ENCODE peak calls at places on chromosomes 1 and 21, in four cellular contexts. G, P, Y and O are unnamed samples.

GRCh38 chr21:16082038-16082816 is 352.4 kb downstream of the USP25 start:
- DNase-seq in Y (no peak), G (no peak), P (no peak), O (no peak)

GRCh38 chr1:203180611-203181330 is 5.1 kb upstream of the MYBPH start:
- DNase-seq in Y (no peak), G (no peak), P (no peak), O (no peak)

GRCh38 chr21:14797543-14797942 is 251.4 kb upstream of the SAMSN1 start:
- DNase-seq in G (no peak), P (no peak), Y (no peak), O (no peak)

GRCh38 chr1:115426271-115426771 is 88.3 kb upstream of the NGF start:
- DNase-seq in P (peak), G (no peak), Y (no peak), O (no peak)

GRCh38 chr1:157269656-157270375 is 131.6 kb upstream of the ETV3 start:
- DNase-seq in Y (no peak), G (no peak), P (no peak), O (no peak)

GRCh38 chr1:46466477-46467182 is 23.0 kb upstream of the DMBX1 start:
- DNase-seq in P (no peak), G (no peak), Y (peak), O (peak)

GRCh38 chr1:53362851-53363642 is 35.2 kb upstream of the LRP8 start:
- DNase-seq in G (no peak), P (no peak), Y (peak), O (no peak)

GRCh38 chr1:31482478-31483011 is 69.5 kb downstream of the SERINC2 start:
- DNase-seq in G (no peak), P (no peak), Y (no peak), O (no peak)

GRCh38 chr1:44723496-44724407 is 7.2 kb downstream of the RNU5D-1 start:
- DNase-seq in G (peak), P (no peak), Y (peak), O (peak)

GRCh38 chr1:197224160-197224559 is 43.9 kb upstream of the CRB1 start:
- DNase-seq in P (no peak), Y (no peak), G (no peak), O (no peak)

GRCh38 chr1:180188103-180188506 is 33.4 kb downstream of the QSOX1 start:
- DNase-seq in Y (peak), P (peak), G (no peak), O (peak)

GRCh38 chr21:41675574-41675973 is 91.3 kb downstream of the RIPK4 start:
- DNase-seq in P (no peak), Y (no peak), G (no peak), O (no peak)

GRCh38 chr1:232662910-232663309 is 33.0 kb upstream of the SIPA1L2 start:
- DNase-seq in Y (no peak), P (no peak), G (no peak), O (no peak)

GRCh38 chr21:45335761-45336534 is 48.3 kb upstream of the POFUT2 start:
- DNase-seq in G (no peak), P (no peak), Y (no peak), O (no peak)

GRCh38 chr1:42964032-42964812 is 5.6 kb upstream of the SLC2A1 start:
- DNase-seq in P (no peak), G (no peak), Y (no peak), O (no peak)

GRCh38 chr1:238912148-238912547 is 474.2 kb upstream of the CHRM3 start:
- DNase-seq in P (no peak), Y (no peak), G (no peak), O (no peak)

GRCh38 chr1:180151508-180151907 is 3.2 kb upstream of the QSOX1 start:
- DNase-seq in Y (no peak), P (peak), G (no peak), O (no peak)

GRCh38 chr1:62230724-62231123 is 36.1 kb downstream of the L1TD1 start:
- DNase-seq in P (peak), G (no peak), Y (no peak), O (no peak)

GRCh38 chr1:75136921-75137641 is 2.9 kb downstream of the LHX8 start:
- DNase-seq in P (no peak), Y (no peak), G (no peak), O (no peak)